ENCODE peak calls at places on chromosome 9, in nine cellular contexts. One of them, this sample, is unnamed.
A peak's percentile ranks its signal among the peaks of the same experiment; 100 is the strongest.

GRCh38 chr9:136533775-136534157 is 12.1 kb downstream of the NOTCH1 start:
- DNase-seq in hepatocyte: no peak
- DNase-seq in OCI-LY7: no peak
- DNase-seq in SK-N-SH: no peak
- DNase-seq in HCT116: no peak
- DNase-seq in PC-3: no peak
- DNase-seq in neural progenitor cell: no peak
- DNase-seq in MM.1S: no peak
- DNase-seq in GM23338: no peak
- DNase-seq in this sample: no peak

GRCh38 chr9:104992696-104993095 is 64.7 kb upstream of the ABCA1 start:
- DNase-seq in hepatocyte: peak; percentile 32
- DNase-seq in OCI-LY7: no peak
- DNase-seq in SK-N-SH: no peak
- DNase-seq in HCT116: no peak
- DNase-seq in PC-3: no peak
- DNase-seq in neural progenitor cell: no peak
- DNase-seq in MM.1S: no peak
- DNase-seq in GM23338: peak; percentile 33
- DNase-seq in this sample: peak; percentile 17

GRCh38 chr9:137244486-137245449 is 3.7 kb downstream of the TUBB4B start:
- DNase-seq in hepatocyte: peak; percentile 9
- DNase-seq in OCI-LY7: no peak
- DNase-seq in SK-N-SH: no peak
- DNase-seq in HCT116: no peak
- DNase-seq in PC-3: peak; percentile 22
- DNase-seq in neural progenitor cell: peak; percentile 31
- DNase-seq in MM.1S: no peak
- DNase-seq in GM23338: no peak
- DNase-seq in this sample: peak; percentile 36

GRCh38 chr9:4706971-4707622 is 27.7 kb downstream of the CDC37L1 start:
- DNase-seq in hepatocyte: no peak
- DNase-seq in OCI-LY7: no peak
- DNase-seq in SK-N-SH: no peak
- DNase-seq in HCT116: no peak
- DNase-seq in PC-3: no peak
- DNase-seq in neural progenitor cell: no peak
- DNase-seq in MM.1S: no peak
- DNase-seq in GM23338: no peak
- DNase-seq in this sample: no peak

GRCh38 chr9:128428644-128429504 is 8.2 kb downstream of the CERCAM start:
- DNase-seq in hepatocyte: no peak
- DNase-seq in OCI-LY7: no peak
- DNase-seq in SK-N-SH: no peak
- DNase-seq in HCT116: no peak
- DNase-seq in PC-3: no peak
- DNase-seq in neural progenitor cell: no peak
- DNase-seq in MM.1S: no peak
- DNase-seq in GM23338: no peak
- DNase-seq in this sample: peak; percentile 32

GRCh38 chr9:120336021-120336752 is 243.8 kb downstream of the CDK5RAP2 start:
- DNase-seq in hepatocyte: no peak
- DNase-seq in OCI-LY7: no peak
- DNase-seq in SK-N-SH: no peak
- DNase-seq in HCT116: no peak
- DNase-seq in PC-3: no peak
- DNase-seq in neural progenitor cell: no peak
- DNase-seq in MM.1S: no peak
- DNase-seq in GM23338: no peak
- DNase-seq in this sample: peak; percentile 72

GRCh38 chr9:2570615-2571479 is 50.7 kb upstream of the VLDLR start:
- DNase-seq in hepatocyte: peak; percentile 84
- DNase-seq in OCI-LY7: no peak
- DNase-seq in SK-N-SH: peak; percentile 11
- DNase-seq in HCT116: peak; percentile 79
- DNase-seq in PC-3: peak; percentile 93
- DNase-seq in neural progenitor cell: no peak
- DNase-seq in MM.1S: no peak
- DNase-seq in GM23338: no peak
- DNase-seq in this sample: peak; percentile 45

GRCh38 chr9:34267660-34268059 is 61.4 kb downstream of the KIF24 start:
- DNase-seq in hepatocyte: no peak
- DNase-seq in OCI-LY7: peak; percentile 59
- DNase-seq in SK-N-SH: no peak
- DNase-seq in HCT116: no peak
- DNase-seq in PC-3: peak; percentile 23
- DNase-seq in neural progenitor cell: no peak
- DNase-seq in MM.1S: no peak
- DNase-seq in GM23338: no peak
- DNase-seq in this sample: no peak

GRCh38 chr9:24912767-24913166 is 367.1 kb upstream of the IZUMO3 start:
- DNase-seq in hepatocyte: no peak
- DNase-seq in OCI-LY7: no peak
- DNase-seq in SK-N-SH: no peak
- DNase-seq in HCT116: no peak
- DNase-seq in PC-3: peak; percentile 2
- DNase-seq in neural progenitor cell: no peak
- DNase-seq in MM.1S: no peak
- DNase-seq in GM23338: no peak
- DNase-seq in this sample: no peak

GRCh38 chr9:135006911-135007570 is 80.4 kb upstream of the OLFM1 start:
- DNase-seq in hepatocyte: no peak
- DNase-seq in OCI-LY7: no peak
- DNase-seq in SK-N-SH: no peak
- DNase-seq in HCT116: no peak
- DNase-seq in PC-3: no peak
- DNase-seq in neural progenitor cell: no peak
- DNase-seq in MM.1S: no peak
- DNase-seq in GM23338: no peak
- DNase-seq in this sample: no peak

GRCh38 chr9:95025213-95026170 is 292.0 kb downstream of the FANCC start:
- DNase-seq in hepatocyte: peak; percentile 87
- DNase-seq in OCI-LY7: no peak
- DNase-seq in SK-N-SH: peak; percentile 73
- DNase-seq in HCT116: no peak
- DNase-seq in PC-3: no peak
- DNase-seq in neural progenitor cell: peak; percentile 31
- DNase-seq in MM.1S: no peak
- DNase-seq in GM23338: no peak
- DNase-seq in this sample: peak; percentile 94

GRCh38 chr9:113220467-113221002 is 542 bp downstream of the FKBP15 start:
- DNase-seq in hepatocyte: no peak
- DNase-seq in OCI-LY7: peak; percentile 25
- DNase-seq in SK-N-SH: no peak
- DNase-seq in HCT116: no peak
- DNase-seq in PC-3: peak; percentile 3
- DNase-seq in neural progenitor cell: peak; percentile 23
- DNase-seq in MM.1S: peak; percentile 24
- DNase-seq in GM23338: no peak
- DNase-seq in this sample: peak; percentile 42

GRCh38 chr9:22469928-22470544 is 23.4 kb downstream of the DMRTA1 start:
- DNase-seq in hepatocyte: peak; percentile 66
- DNase-seq in OCI-LY7: peak; percentile 88
- DNase-seq in SK-N-SH: peak; percentile 11
- DNase-seq in HCT116: peak; percentile 26
- DNase-seq in PC-3: peak; percentile 86
- DNase-seq in neural progenitor cell: peak; percentile 75
- DNase-seq in MM.1S: peak; percentile 53
- DNase-seq in GM23338: peak; percentile 87
- DNase-seq in this sample: peak; percentile 61

GRCh38 chr9:133715866-133716563 is 22.1 kb downstream of the SARDH start:
- DNase-seq in hepatocyte: peak; percentile 59
- DNase-seq in OCI-LY7: peak; percentile 75
- DNase-seq in SK-N-SH: peak; percentile 85
- DNase-seq in HCT116: no peak
- DNase-seq in PC-3: no peak
- DNase-seq in neural progenitor cell: peak; percentile 59
- DNase-seq in MM.1S: no peak
- DNase-seq in GM23338: peak; percentile 71
- DNase-seq in this sample: no peak

GRCh38 chr9:655875-656274 is 185.6 kb upstream of the DMRT1 start:
- DNase-seq in hepatocyte: no peak
- DNase-seq in OCI-LY7: no peak
- DNase-seq in SK-N-SH: no peak
- DNase-seq in HCT116: no peak
- DNase-seq in PC-3: no peak
- DNase-seq in neural progenitor cell: no peak
- DNase-seq in MM.1S: no peak
- DNase-seq in GM23338: no peak
- DNase-seq in this sample: peak; percentile 30

DNA sequence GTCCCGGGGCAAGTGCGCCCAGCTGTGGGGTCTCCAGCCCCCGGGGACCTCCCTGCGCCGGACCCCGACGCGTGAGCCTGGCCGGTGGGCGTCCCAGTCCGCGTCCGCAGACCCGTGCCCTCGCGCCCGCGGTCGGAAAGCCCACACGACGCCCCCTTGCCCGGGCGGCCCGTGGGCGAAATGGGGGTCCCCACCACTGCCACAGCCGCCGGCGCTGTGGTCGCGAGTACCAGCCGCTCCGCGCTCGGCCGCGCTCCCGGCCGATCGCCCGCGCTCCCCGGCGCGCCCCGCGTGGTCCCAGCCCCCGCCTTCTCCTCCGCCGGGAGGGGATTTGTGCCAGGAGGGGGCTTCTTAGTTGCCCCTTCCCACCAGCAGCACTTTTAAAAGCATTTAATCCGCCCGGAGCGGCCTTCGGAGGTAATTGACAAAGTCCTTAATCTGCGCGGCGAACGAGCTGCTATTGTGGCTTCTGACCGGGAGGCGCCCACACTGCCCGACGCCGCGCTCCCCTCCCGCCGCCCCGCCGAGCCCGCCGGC is 426 bp upstream of the FIBCD1 start:
- DNase-seq in hepatocyte: no peak
- DNase-seq in OCI-LY7: no peak
- DNase-seq in SK-N-SH: peak; percentile 69
- DNase-seq in HCT116: no peak
- DNase-seq in PC-3: peak; percentile 17
- DNase-seq in neural progenitor cell: peak; percentile 91
- DNase-seq in MM.1S: no peak
- DNase-seq in GM23338: peak; percentile 68
- DNase-seq in this sample: peak; percentile 62
- H3K27ac ChIP-seq in hepatocyte: no peak overlapping the region
- H3K27ac ChIP-seq in OCI-LY7: no peak overlapping the region
- H3K27ac ChIP-seq in SK-N-SH: no peak overlapping the region
- H3K27ac ChIP-seq in HCT116: peak overlapping the region; percentile 42
- H3K27ac ChIP-seq in PC-3: no peak overlapping the region
- H3K27ac ChIP-seq in neural progenitor cell: no peak overlapping the region
- H3K27ac ChIP-seq in MM.1S: no peak overlapping the region
- H3K27ac ChIP-seq in GM23338: no peak overlapping the region
- H3K27ac ChIP-seq in this sample: no peak overlapping the region

DNA sequence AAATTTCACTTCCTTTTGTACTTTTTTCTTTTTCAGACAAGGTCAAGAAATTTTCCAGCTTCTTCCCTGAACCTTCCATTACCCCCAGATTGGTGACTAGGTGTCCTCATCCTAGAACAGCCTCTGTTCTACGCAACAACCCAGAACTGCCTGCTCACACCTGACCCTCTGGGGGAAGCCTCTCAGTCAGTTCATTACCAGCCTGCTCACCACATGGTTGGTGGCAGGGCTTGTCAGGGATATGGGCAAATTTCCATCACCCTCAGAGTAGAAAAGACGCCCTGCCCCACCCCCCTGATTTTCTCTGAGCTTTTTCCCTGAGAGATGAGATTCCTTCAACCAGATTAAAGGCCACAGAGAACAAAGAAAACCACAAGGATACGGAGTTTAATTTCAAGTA is 5.3 kb upstream of the CFAP95 start:
- DNase-seq in hepatocyte: no peak
- DNase-seq in OCI-LY7: no peak
- DNase-seq in SK-N-SH: no peak
- DNase-seq in HCT116: no peak
- DNase-seq in PC-3: no peak
- DNase-seq in neural progenitor cell: no peak
- DNase-seq in MM.1S: no peak
- DNase-seq in GM23338: no peak
- DNase-seq in this sample: no peak
- TF ChIP-seq EZH2phosphoT487 in hepatocyte: no peak
- TF ChIP-seq EZH2phosphoT487 in OCI-LY7: no peak
- TF ChIP-seq EZH2phosphoT487 in SK-N-SH: no peak
- TF ChIP-seq EZH2phosphoT487 in HCT116: no peak
- TF ChIP-seq EZH2phosphoT487 in PC-3: no peak
- TF ChIP-seq EZH2phosphoT487 in neural progenitor cell: no peak
- TF ChIP-seq EZH2phosphoT487 in MM.1S: no peak
- TF ChIP-seq EZH2phosphoT487 in GM23338: no peak
- TF ChIP-seq EZH2phosphoT487 in this sample: no peak

DNA sequence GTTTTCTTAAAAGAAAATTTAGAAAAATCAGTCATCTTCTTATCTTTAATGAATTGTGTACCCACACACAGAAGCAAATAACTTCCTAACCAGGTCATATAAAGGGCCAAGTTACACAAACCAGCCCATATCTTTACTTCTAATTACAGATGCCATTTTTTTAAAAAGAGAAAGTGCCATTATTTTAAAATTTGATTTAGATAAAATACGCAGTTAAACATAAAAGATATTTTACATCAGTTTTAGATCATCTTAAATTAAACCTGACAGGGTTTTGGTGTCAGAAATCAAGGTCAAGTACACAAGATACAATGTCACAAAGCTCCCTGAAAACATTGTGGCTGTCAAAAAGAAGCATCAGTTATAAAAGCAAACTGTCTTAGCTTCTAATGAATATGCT is 129.4 kb downstream of the GNA14 start:
- DNase-seq in hepatocyte: no peak
- DNase-seq in OCI-LY7: no peak
- DNase-seq in SK-N-SH: no peak
- DNase-seq in HCT116: no peak
- DNase-seq in PC-3: no peak
- DNase-seq in neural progenitor cell: no peak
- DNase-seq in MM.1S: no peak
- DNase-seq in GM23338: no peak
- DNase-seq in this sample: no peak
- H3K4me2 ChIP-seq in hepatocyte: no peak overlapping the region
- H3K4me2 ChIP-seq in OCI-LY7: no peak overlapping the region
- H3K4me2 ChIP-seq in SK-N-SH: no peak overlapping the region
- H3K4me2 ChIP-seq in HCT116: no peak overlapping the region
- H3K4me2 ChIP-seq in PC-3: no peak overlapping the region
- H3K4me2 ChIP-seq in neural progenitor cell: no peak overlapping the region
- H3K4me2 ChIP-seq in MM.1S: no peak overlapping the region
- H3K4me2 ChIP-seq in GM23338: no peak overlapping the region
- H3K4me2 ChIP-seq in this sample: no peak overlapping the region

DNA sequence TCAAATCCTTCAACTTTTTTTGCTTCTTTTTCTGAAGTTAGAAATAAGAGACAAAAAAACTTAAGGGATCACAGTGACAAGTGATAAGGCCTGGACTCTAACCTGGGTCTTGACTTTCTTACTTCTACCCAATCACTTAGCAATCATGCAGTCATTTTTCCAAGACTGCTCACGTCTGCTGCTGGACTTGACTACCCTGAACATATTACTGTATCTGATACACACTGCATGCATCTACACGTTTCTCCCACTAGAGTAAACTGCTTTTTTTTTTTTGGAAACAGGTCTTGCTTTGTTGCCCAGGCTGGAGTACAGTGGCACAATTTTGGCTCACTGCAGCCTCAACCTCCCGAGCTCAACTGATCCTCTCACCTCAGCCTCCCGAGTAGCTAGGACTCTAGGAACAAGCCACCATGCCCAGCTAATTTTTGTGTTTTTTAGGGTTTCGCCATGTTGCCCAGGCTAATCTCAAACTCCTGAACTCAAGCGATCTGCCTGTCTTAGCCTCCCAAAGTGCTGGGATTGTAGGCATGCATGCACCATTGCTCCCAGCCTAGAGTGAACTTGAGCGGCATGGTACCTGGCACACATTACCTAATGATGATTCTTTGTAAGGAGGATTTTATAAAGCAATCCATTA is 7.4 kb downstream of the PLIN2 start:
- DNase-seq in hepatocyte: no peak
- DNase-seq in OCI-LY7: no peak
- DNase-seq in SK-N-SH: no peak
- DNase-seq in HCT116: no peak
- DNase-seq in PC-3: no peak
- DNase-seq in neural progenitor cell: no peak
- DNase-seq in MM.1S: no peak
- DNase-seq in GM23338: no peak
- DNase-seq in this sample: no peak
- H3K27ac ChIP-seq in hepatocyte: peak overlapping the region; percentile 17
- H3K27ac ChIP-seq in OCI-LY7: no peak overlapping the region
- H3K27ac ChIP-seq in SK-N-SH: no peak overlapping the region
- H3K27ac ChIP-seq in HCT116: no peak overlapping the region
- H3K27ac ChIP-seq in PC-3: no peak overlapping the region
- H3K27ac ChIP-seq in neural progenitor cell: no peak overlapping the region
- H3K27ac ChIP-seq in MM.1S: no peak overlapping the region
- H3K27ac ChIP-seq in GM23338: no peak overlapping the region
- H3K27ac ChIP-seq in this sample: peak overlapping the region; percentile 55